ENCODE peak calls at places on chromosomes 6 and 20, in five cellular contexts. W is SK-N-SH, Y is HepG2, E is GM12878, O is K562. T is an unnamed sample.

GRCh38 chr6:71044753-71045152 is 87.9 kb upstream of the B3GAT2 start:
- DNase-seq in E (no peak), W (no peak), O (no peak), Y (peak), T (no peak)

GRCh38 chr6:77883849-77884248 is 231.0 kb downstream of the MEI4 start:
- DNase-seq in E (no peak), W (no peak), Y (no peak), O (no peak), T (no peak)

GRCh38 chr6:11096109-11096508 is 2.5 kb downstream of the SMIM13 start:
- DNase-seq in O (peak), E (no peak), Y (peak), W (peak), T (peak)

GRCh38 chr6:88565409-88565811 is 398.0 kb downstream of the RNGTT start:
- DNase-seq in O (no peak), Y (peak), E (no peak), W (no peak), T (no peak)

GRCh38 chr6:152595507-152595906 is 41.7 kb downstream of the SYNE1 start:
- DNase-seq in Y (peak), E (no peak), W (no peak), O (no peak), T (peak)

GRCh38 chr20:12874933-12875332 is 133.8 kb upstream of the SPTLC3 start:
- DNase-seq in Y (no peak), W (no peak), E (no peak), O (no peak), T (no peak)

GRCh38 chr20:1319462-1319861 is 9.5 kb downstream of the SDCBP2 start:
- DNase-seq in Y (no peak), O (no peak), W (no peak), E (no peak), T (no peak)

GRCh38 chr20:39574061-39574460 is 611.9 kb downstream of the DHX35 start:
- DNase-seq in W (no peak), Y (no peak), E (no peak), O (no peak), T (no peak)

GRCh38 chr6:105024803-105025202 is 67.9 kb downstream of the LIN28B start:
- DNase-seq in Y (no peak), W (no peak), O (no peak), E (no peak), T (no peak)

GRCh38 chr20:22321191-22321590 is 263.2 kb downstream of the FOXA2 start:
- DNase-seq in O (no peak), E (no peak), Y (no peak), W (no peak), T (no peak)

GRCh38 chr20:45124365-45124764 is at the start of gene WFDC12:
- DNase-seq in Y (no peak), E (no peak), O (no peak), W (no peak), T (no peak)

GRCh38 chr20:4153251-4153650 is 137.9 kb upstream of the RNF24 start:
- DNase-seq in E (no peak), Y (no peak), W (no peak), O (no peak), T (no peak)

GRCh38 chr6:155647354-155647753 is 191.7 kb upstream of the NOX3 start:
- DNase-seq in Y (no peak), W (no peak), E (no peak), O (no peak), T (no peak)

GRCh38 chr6:42100029-42100901 is 42.2 kb downstream of the C6orf132 start:
- DNase-seq in Y (peak), E (no peak), W (no peak), O (peak), T (no peak)
- TF ChIP-seq FOXM1 in Y (no peak), E (no peak), W (no peak), O (no peak), T (no peak)

GRCh38 chr6:82006027-82006738 is 241.4 kb downstream of the IBTK start:
- DNase-seq in W (peak), Y (peak), E (no peak), O (no peak), T (peak)
- TF ChIP-seq FOXM1 in W (no peak), Y (no peak), E (no peak), O (no peak), T (no peak)

GRCh38 chr6:34469499-34469898 is 3.6 kb downstream of the PACSIN1 start:
- DNase-seq in W (no peak), E (no peak), O (no peak), Y (no peak), T (no peak)
- TF ChIP-seq FOXM1 in W (no peak), E (no peak), O (no peak), Y (no peak), T (no peak)

GRCh38 chr6:125598422-125598821 is 151.0 kb upstream of the HEY2 start:
- DNase-seq in E (no peak), Y (no peak), O (peak), W (no peak), T (no peak)

GRCh38 chr6:125593746-125594145 is 155.7 kb upstream of the HEY2 start:
- DNase-seq in Y (no peak), E (no peak), W (no peak), O (no peak), T (no peak)

GRCh38 chr6:125596020-125596419 is 153.4 kb upstream of the HEY2 start:
- DNase-seq in E (no peak), Y (no peak), O (no peak), W (no peak), T (no peak)

DNA sequence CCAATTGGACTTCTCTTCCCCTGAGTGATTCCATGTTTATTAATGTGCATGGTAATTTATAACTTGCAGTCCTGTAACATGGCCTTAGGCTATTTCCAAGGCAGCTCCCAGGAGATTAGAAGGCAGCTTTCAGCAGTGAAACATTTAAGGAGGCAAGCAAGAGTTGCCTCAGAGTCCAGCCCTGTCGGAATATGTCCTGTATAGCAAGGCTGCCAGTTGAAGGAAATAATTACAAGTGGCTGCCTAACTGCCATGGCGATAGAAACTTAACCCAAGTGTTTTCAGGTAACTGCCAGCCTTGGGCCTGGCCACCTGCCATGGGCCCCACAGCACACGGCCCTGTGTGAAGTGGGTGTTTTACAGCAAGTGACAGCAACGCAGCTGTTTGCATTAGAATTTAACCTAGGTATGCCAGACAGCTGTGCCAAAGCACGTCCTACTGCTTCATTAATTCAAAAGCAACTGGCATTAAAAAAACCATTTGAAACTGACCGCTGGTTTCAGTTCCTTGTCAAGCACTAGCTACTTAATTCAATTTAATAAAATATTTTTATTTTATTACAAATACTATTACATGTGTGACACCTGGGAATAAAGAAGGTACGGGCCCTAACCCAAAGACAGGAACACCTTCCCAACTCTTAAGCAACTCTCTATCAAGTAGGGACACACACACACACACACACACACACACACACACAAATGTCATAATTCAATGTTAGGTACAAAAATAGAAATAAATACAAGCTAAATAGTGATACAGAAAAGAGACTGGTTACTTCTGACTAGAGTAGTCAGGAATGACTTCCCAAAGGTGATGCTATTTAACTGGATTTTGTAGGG is 151.8 kb upstream of the HEY2 start:
- DNase-seq in W (no peak), O (no peak), E (no peak), Y (no peak), T (no peak)
- TF ChIP-seq FOXM1 in W (no peak), O (no peak), E (no peak), Y (no peak), T (no peak)

DNA sequence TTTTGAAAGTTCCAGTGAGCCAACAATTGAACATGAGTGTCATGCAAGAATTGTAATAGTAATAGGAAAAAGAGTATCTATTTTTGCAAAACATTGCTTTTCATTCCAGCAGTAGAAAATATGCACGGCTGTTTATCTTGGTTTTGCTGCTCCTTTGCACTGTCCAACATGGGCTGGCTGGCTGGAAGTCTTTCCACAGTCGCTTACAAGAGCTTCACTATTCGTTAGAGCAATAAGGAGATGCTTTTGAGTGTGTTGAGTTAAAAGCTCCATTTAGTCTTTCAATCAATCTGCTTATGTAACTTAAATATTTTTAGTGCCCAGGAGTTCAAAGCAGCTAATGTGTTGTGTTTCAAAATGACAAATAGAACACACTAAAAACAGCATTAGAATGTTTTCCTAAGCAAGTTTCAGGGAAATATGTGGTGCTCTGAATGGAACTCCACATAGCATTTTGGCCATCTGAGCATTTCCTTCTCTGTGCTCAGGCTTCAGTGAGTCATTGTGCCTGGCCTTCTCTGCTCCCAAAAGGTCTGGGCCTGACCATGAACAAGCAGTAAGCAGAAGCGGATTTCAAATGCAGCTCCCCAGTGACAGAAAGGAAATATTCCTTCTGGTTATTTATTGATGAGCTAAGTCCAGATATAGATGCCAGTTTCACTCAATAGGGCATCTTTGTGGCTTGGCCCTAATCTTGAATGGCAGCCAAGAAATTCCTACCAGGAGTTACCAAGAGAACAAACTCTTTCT is 580.3 kb downstream of the TENT5A start:
- DNase-seq in E (no peak), Y (no peak), W (no peak), O (no peak), T (no peak)
- TF ChIP-seq FOXM1 in E (no peak), Y (no peak), W (no peak), O (no peak), T (no peak)

DNA sequence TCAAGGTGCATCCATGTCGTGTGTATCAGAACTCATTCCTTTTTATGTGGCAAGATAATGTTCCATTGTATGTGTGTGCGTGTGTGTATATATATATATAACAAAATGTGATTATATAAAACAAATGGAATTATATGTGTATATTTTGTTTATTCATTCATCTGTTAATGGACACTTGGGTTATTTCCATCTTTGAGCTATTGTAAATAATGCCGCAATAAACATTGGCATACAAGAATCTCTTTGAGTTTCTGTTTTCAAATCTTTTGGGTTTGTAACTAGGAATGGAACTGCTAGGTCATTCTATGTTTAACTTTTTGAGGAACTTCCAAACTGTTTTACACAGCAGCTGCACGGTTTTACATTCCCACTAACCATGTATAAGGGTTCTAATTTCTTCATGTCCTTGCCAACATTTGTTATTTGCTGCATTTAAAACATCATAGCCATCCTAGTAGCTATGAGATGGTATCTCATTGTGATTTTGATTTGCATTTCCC is 39.9 kb upstream of the TGM2 start:
- DNase-seq in E (no peak), Y (no peak), O (no peak), W (no peak), T (no peak)
- TF ChIP-seq FOXM1 in E (no peak), Y (no peak), O (no peak), W (no peak), T (no peak)

DNA sequence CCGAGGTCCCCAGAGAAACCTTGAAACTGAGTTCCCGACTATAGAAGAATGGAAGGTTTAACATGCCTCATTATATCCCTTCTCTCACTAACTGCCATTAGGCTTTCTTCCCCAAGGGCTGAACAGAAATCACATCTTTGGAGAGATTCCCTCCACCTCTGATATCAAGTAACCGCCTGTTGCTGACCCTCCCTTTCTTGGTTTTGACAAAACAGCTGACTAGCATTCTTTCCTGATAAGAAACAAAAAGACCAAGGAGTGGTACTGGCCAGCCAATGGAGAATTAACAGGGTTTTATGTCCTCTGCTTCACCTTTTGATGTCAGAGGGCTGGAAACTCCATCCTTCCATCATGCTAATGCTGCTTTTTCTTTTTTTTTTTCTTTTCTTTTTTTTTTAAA is 176.6 kb upstream of the ADGRB3 start:
- DNase-seq in E (no peak), O (peak), Y (no peak), W (no peak), T (no peak)
- TF ChIP-seq FOXM1 in E (no peak), O (no peak), Y (no peak), W (no peak), T (no peak)